ENCODE peak calls at places on chromosomes 13 and 19, in seven cellular contexts. One of them, this sample, is unnamed.

GRCh38 chr13:102132896-102133295 is 269.0 kb downstream of the FGF14 start:
- DNase-seq in glutamatergic neuron: no peak
- DNase-seq in fibroblast of pulmonary artery: no peak
- DNase-seq in GM20000: no peak
- DNase-seq in heart left ventricle: no peak
- DNase-seq in omental fat pad: no peak
- DNase-seq in transverse colon: no peak
- DNase-seq in this sample: no peak

GRCh38 chr13:84999252-84999651 is 800.0 kb downstream of the SLITRK6 start:
- DNase-seq in glutamatergic neuron: no peak
- DNase-seq in fibroblast of pulmonary artery: no peak
- DNase-seq in GM20000: no peak
- DNase-seq in heart left ventricle: no peak
- DNase-seq in omental fat pad: no peak
- DNase-seq in transverse colon: no peak
- DNase-seq in this sample: no peak

GRCh38 chr19:55368701-55369563 is 1.3 kb downstream of the IL11 start:
- DNase-seq in glutamatergic neuron: peak; percentile 74
- DNase-seq in fibroblast of pulmonary artery: peak; percentile 41
- DNase-seq in GM20000: peak; percentile 69
- DNase-seq in heart left ventricle: no peak
- DNase-seq in omental fat pad: no peak
- DNase-seq in transverse colon: no peak
- DNase-seq in this sample: peak; percentile 45

GRCh38 chr19:32041681-32042292 is 303.6 kb upstream of the ZNF507 start:
- DNase-seq in glutamatergic neuron: peak; percentile 76
- DNase-seq in fibroblast of pulmonary artery: peak; percentile 43
- DNase-seq in GM20000: no peak
- DNase-seq in heart left ventricle: peak; percentile 35
- DNase-seq in omental fat pad: no peak
- DNase-seq in transverse colon: peak; percentile 40
- DNase-seq in this sample: peak; percentile 72

GRCh38 chr13:23561261-23561660 is 9.0 kb upstream of the TNFRSF19 start:
- DNase-seq in glutamatergic neuron: no peak
- DNase-seq in fibroblast of pulmonary artery: no peak
- DNase-seq in GM20000: peak; percentile 50
- DNase-seq in heart left ventricle: no peak
- DNase-seq in omental fat pad: no peak
- DNase-seq in transverse colon: no peak
- DNase-seq in this sample: no peak

GRCh38 chr19:17296976-17297375 is 6.2 kb downstream of the ABHD8 start:
- DNase-seq in glutamatergic neuron: no peak
- DNase-seq in fibroblast of pulmonary artery: no peak
- DNase-seq in GM20000: no peak
- DNase-seq in heart left ventricle: no peak
- DNase-seq in omental fat pad: no peak
- DNase-seq in transverse colon: no peak
- DNase-seq in this sample: no peak

GRCh38 chr13:113148407-113148806 is 10.0 kb upstream of the PROZ start:
- DNase-seq in glutamatergic neuron: no peak
- DNase-seq in fibroblast of pulmonary artery: no peak
- DNase-seq in GM20000: no peak
- DNase-seq in heart left ventricle: no peak
- DNase-seq in omental fat pad: no peak
- DNase-seq in transverse colon: no peak
- DNase-seq in this sample: no peak

GRCh38 chr13:93786846-93787245 is 560.2 kb downstream of the GPC6 start:
- DNase-seq in glutamatergic neuron: no peak
- DNase-seq in fibroblast of pulmonary artery: peak; percentile 28
- DNase-seq in GM20000: no peak
- DNase-seq in heart left ventricle: no peak
- DNase-seq in omental fat pad: no peak
- DNase-seq in transverse colon: no peak
- DNase-seq in this sample: no peak

GRCh38 chr19:28578786-28579505 is 634.0 kb downstream of the UQCRFS1 start:
- DNase-seq in glutamatergic neuron: peak; percentile 53
- DNase-seq in fibroblast of pulmonary artery: no peak
- DNase-seq in GM20000: no peak
- DNase-seq in heart left ventricle: no peak
- DNase-seq in omental fat pad: no peak
- DNase-seq in transverse colon: no peak
- DNase-seq in this sample: no peak

GRCh38 chr13:100533588-100534041 is 55.0 kb downstream of the GGACT start:
- DNase-seq in glutamatergic neuron: no peak
- DNase-seq in fibroblast of pulmonary artery: no peak
- DNase-seq in GM20000: no peak
- DNase-seq in heart left ventricle: no peak
- DNase-seq in omental fat pad: no peak
- DNase-seq in transverse colon: no peak
- DNase-seq in this sample: no peak

GRCh38 chr19:10808937-10809655 is 26.9 kb downstream of the TMED1 start:
- DNase-seq in glutamatergic neuron: no peak
- DNase-seq in fibroblast of pulmonary artery: peak; percentile 47
- DNase-seq in GM20000: no peak
- DNase-seq in heart left ventricle: no peak
- DNase-seq in omental fat pad: no peak
- DNase-seq in transverse colon: no peak
- DNase-seq in this sample: no peak

GRCh38 chr19:18972301-18972831 is 31.3 kb upstream of the HOMER3 start:
- DNase-seq in glutamatergic neuron: no peak
- DNase-seq in fibroblast of pulmonary artery: peak; percentile 81
- DNase-seq in GM20000: no peak
- DNase-seq in heart left ventricle: no peak
- DNase-seq in omental fat pad: no peak
- DNase-seq in transverse colon: no peak
- DNase-seq in this sample: no peak

GRCh38 chr13:88285329-88285728 is 614.2 kb downstream of the SLITRK5 start:
- DNase-seq in glutamatergic neuron: no peak
- DNase-seq in fibroblast of pulmonary artery: no peak
- DNase-seq in GM20000: no peak
- DNase-seq in heart left ventricle: no peak
- DNase-seq in omental fat pad: no peak
- DNase-seq in transverse colon: no peak
- DNase-seq in this sample: no peak

DNA sequence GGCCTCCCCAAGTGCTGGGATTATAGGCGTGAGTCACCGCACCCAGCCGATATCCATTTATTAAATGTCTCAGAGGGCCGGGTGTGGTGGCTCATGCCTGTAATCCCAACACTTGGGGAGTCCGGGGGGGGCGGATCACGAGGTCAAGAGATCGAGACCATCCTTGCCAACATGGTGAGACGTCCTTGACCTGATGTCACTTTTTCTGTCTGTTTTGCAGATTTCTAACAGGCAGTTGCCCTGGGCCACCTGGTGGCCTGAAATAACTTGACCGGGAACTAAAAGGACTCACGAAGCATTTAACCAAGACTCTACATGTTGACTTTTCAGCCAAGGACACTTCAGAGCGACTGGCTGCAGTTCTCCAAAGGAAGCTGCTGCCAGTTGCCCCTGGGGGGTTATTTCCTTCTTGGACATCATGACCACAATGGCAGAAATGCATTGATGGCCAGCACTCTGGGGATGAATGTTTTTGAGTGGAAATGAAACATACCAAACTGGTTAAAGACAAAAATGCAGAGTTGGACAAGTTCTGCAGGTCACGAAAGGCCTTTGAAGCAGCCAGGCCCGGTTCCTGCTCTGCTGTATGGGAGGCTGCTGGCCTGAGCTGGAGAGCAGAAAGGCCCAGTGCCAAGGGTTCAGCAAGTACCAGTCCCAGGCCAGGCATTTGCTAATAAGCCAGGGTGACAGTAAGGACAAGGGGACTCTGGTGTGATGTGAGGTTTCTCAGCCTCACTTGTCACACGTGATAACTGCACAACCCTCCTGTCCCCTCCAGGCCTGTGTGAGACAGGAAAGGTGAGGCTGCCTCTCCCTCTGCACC is 8.3 kb downstream of the ZNF837 start:
- DNase-seq in glutamatergic neuron: no peak
- DNase-seq in fibroblast of pulmonary artery: no peak
- DNase-seq in GM20000: no peak
- DNase-seq in heart left ventricle: no peak
- DNase-seq in omental fat pad: no peak
- DNase-seq in transverse colon: no peak
- DNase-seq in this sample: no peak
- TF ChIP-seq CTCF in glutamatergic neuron: peak; percentile 28
- TF ChIP-seq CTCF in fibroblast of pulmonary artery: peak; percentile 3
- TF ChIP-seq CTCF in GM20000: no peak
- TF ChIP-seq CTCF in heart left ventricle: no peak
- TF ChIP-seq CTCF in omental fat pad: no peak
- TF ChIP-seq CTCF in transverse colon: no peak
- TF ChIP-seq CTCF in this sample: peak; percentile 16

DNA sequence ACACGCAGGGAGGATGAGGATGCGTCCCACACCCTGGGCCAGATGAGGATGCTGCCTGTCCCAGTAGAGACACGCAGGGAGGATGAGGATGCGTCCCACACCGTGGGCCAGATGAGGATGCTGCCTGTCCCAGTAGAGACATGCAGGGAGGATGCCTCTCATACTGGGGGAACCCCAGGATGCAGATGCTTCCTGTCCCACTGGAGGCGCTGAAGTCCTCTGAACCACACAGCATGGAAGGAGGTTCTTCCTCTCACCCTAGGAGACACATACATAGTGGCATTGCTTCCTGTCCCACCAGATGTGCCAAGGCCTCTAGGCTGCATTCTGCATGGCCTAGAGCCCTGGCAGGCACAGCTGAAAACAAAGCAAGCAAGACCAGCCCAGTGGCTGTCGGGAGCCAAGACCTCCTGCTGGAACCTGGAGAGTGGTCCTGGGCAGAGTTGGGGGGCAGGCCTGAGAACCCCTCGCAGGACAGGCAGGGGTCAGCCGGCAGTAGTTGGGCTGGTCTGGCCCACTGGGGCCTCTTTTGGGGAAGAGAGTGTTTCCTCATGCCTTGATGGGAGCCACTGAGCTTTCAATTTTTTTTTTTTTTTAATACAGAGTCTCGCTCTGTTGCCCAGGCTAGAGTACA is 4.3 kb downstream of the HPN start:
- DNase-seq in glutamatergic neuron: no peak
- DNase-seq in fibroblast of pulmonary artery: peak; percentile 32
- DNase-seq in GM20000: peak; percentile 84
- DNase-seq in heart left ventricle: no peak
- DNase-seq in omental fat pad: no peak
- DNase-seq in transverse colon: no peak
- DNase-seq in this sample: no peak
- TF ChIP-seq CTCF in glutamatergic neuron: peak; percentile 37
- TF ChIP-seq CTCF in fibroblast of pulmonary artery: peak; percentile 34
- TF ChIP-seq CTCF in GM20000: peak; percentile 26
- TF ChIP-seq CTCF in heart left ventricle: peak; percentile 32
- TF ChIP-seq CTCF in omental fat pad: no peak
- TF ChIP-seq CTCF in transverse colon: no peak
- TF ChIP-seq CTCF in this sample: peak; percentile 38

GRCh38 chr19:41930926-41931592 is 2.8 kb upstream of the ERFL start:
- DNase-seq in glutamatergic neuron: peak; percentile 42
- DNase-seq in fibroblast of pulmonary artery: no peak
- DNase-seq in GM20000: no peak
- DNase-seq in heart left ventricle: no peak
- DNase-seq in omental fat pad: no peak
- DNase-seq in transverse colon: no peak
- DNase-seq in this sample: no peak
- TF ChIP-seq CTCF in glutamatergic neuron: peak; percentile 62
- TF ChIP-seq CTCF in fibroblast of pulmonary artery: peak; percentile 49
- TF ChIP-seq CTCF in GM20000: no peak
- TF ChIP-seq CTCF in heart left ventricle: peak; percentile 10
- TF ChIP-seq CTCF in omental fat pad: no peak
- TF ChIP-seq CTCF in transverse colon: no peak
- TF ChIP-seq CTCF in this sample: peak; percentile 31

GRCh38 chr19:35352177-35352447 is 4.4 kb downstream of the FFAR1 start:
- DNase-seq in glutamatergic neuron: no peak
- DNase-seq in fibroblast of pulmonary artery: no peak
- DNase-seq in GM20000: no peak
- DNase-seq in heart left ventricle: no peak
- DNase-seq in omental fat pad: peak; percentile 9
- DNase-seq in transverse colon: no peak
- DNase-seq in this sample: no peak
- TF ChIP-seq CTCF in glutamatergic neuron: no peak
- TF ChIP-seq CTCF in fibroblast of pulmonary artery: no peak
- TF ChIP-seq CTCF in GM20000: no peak
- TF ChIP-seq CTCF in heart left ventricle: no peak
- TF ChIP-seq CTCF in omental fat pad: no peak
- TF ChIP-seq CTCF in transverse colon: no peak
- TF ChIP-seq CTCF in this sample: no peak

GRCh38 chr19:30063184-30064020 is 121.4 kb downstream of the URI1 start:
- DNase-seq in glutamatergic neuron: no peak
- DNase-seq in fibroblast of pulmonary artery: no peak
- DNase-seq in GM20000: no peak
- DNase-seq in heart left ventricle: peak; percentile 13
- DNase-seq in omental fat pad: no peak
- DNase-seq in transverse colon: no peak
- DNase-seq in this sample: no peak

GRCh38 chr19:30061557-30062330 is 119.7 kb downstream of the URI1 start:
- DNase-seq in glutamatergic neuron: no peak
- DNase-seq in fibroblast of pulmonary artery: no peak
- DNase-seq in GM20000: no peak
- DNase-seq in heart left ventricle: peak; percentile 4
- DNase-seq in omental fat pad: no peak
- DNase-seq in transverse colon: no peak
- DNase-seq in this sample: no peak

GRCh38 chr19:30062331-30063183 is 120.5 kb downstream of the URI1 start:
- DNase-seq in glutamatergic neuron: no peak
- DNase-seq in fibroblast of pulmonary artery: no peak
- DNase-seq in GM20000: no peak
- DNase-seq in heart left ventricle: peak; percentile 13
- DNase-seq in omental fat pad: no peak
- DNase-seq in transverse colon: no peak
- DNase-seq in this sample: no peak

GRCh38 chr19:30059741-30060140 is 117.7 kb downstream of the URI1 start:
- DNase-seq in glutamatergic neuron: no peak
- DNase-seq in fibroblast of pulmonary artery: no peak
- DNase-seq in GM20000: no peak
- DNase-seq in heart left ventricle: no peak
- DNase-seq in omental fat pad: no peak
- DNase-seq in transverse colon: no peak
- DNase-seq in this sample: no peak

GRCh38 chr19:30060872-30061556 is 119.0 kb downstream of the URI1 start:
- DNase-seq in glutamatergic neuron: no peak
- DNase-seq in fibroblast of pulmonary artery: no peak
- DNase-seq in GM20000: no peak
- DNase-seq in heart left ventricle: peak; percentile 13
- DNase-seq in omental fat pad: no peak
- DNase-seq in transverse colon: no peak
- DNase-seq in this sample: no peak
- TF ChIP-seq CTCF in glutamatergic neuron: no peak
- TF ChIP-seq CTCF in fibroblast of pulmonary artery: no peak
- TF ChIP-seq CTCF in GM20000: no peak
- TF ChIP-seq CTCF in heart left ventricle: no peak
- TF ChIP-seq CTCF in omental fat pad: no peak
- TF ChIP-seq CTCF in transverse colon: no peak
- TF ChIP-seq CTCF in this sample: no peak